ENCODE peak calls at places on chromosomes 3 and 15, in ten cellular contexts. Q, E, W, B, O, G, Y, C, N and M are unnamed samples.
A peak's percentile ranks its signal among the peaks of the same experiment; 100 is the strongest.

GRCh38 chr3:170414202-170414663 is 4.4 kb upstream of the CLDN11 start:
- DNase-seq in Q (peak; percentile 45), E (no peak), W (peak; percentile 32), B (no peak), O (peak; percentile 71), G (peak; percentile 62), Y (peak; percentile 91), C (no peak), N (peak; percentile 34), M (no peak)

GRCh38 chr3:25433868-25434267 is 5.8 kb downstream of the RARB start:
- DNase-seq in Q (no peak), E (no peak), W (peak; percentile 42), B (no peak), O (no peak), G (no peak), Y (peak; percentile 84), C (no peak), N (no peak), M (no peak)

GRCh38 chr3:195544634-195545033 is 1.5 kb upstream of the PPP1R2 start:
- DNase-seq in Q (peak; percentile 23), E (no peak), W (peak; percentile 81), B (peak; percentile 67), O (no peak), G (peak; percentile 25), Y (peak; percentile 72), C (peak; percentile 82), N (no peak), M (peak; percentile 27)

GRCh38 chr3:43286886-43287301 is 554 bp downstream of the SNRK start:
- DNase-seq in Q (no peak), E (no peak), W (no peak), B (no peak), O (peak; percentile 45), G (no peak), Y (no peak), C (no peak), N (peak; percentile 59), M (peak; percentile 73)

GRCh38 chr3:30638685-30639412 is 32.4 kb downstream of the TGFBR2 start:
- DNase-seq in Q (no peak), E (no peak), W (peak; percentile 62), B (no peak), O (no peak), G (no peak), Y (peak; percentile 46), C (no peak), N (no peak), M (no peak)

GRCh38 chr3:150830094-150830681 is 67.2 kb upstream of the SIAH2 start:
- DNase-seq in Q (no peak), E (no peak), W (no peak), B (no peak), O (peak; percentile 5), G (no peak), Y (no peak), C (no peak), N (peak; percentile 1), M (no peak)

GRCh38 chr3:184320099-184320445 is 5.7 kb downstream of the EIF4G1 start:
- DNase-seq in Q (peak; percentile 97), E (peak; percentile 90), W (peak; percentile 96), B (peak; percentile 99), O (peak; percentile 92), G (peak; percentile 87), Y (peak; percentile 98), C (peak; percentile 98), N (no peak), M (peak; percentile 97)

GRCh38 chr15:30940359-30940758 is 36.6 kb downstream of the FAN1 start:
- DNase-seq in Q (no peak), E (no peak), W (no peak), B (no peak), O (no peak), G (no peak), Y (no peak), C (no peak), N (no peak), M (peak; percentile 33)

GRCh38 chr3:194332858-194333211 is 18.3 kb downstream of the CPN2 start:
- DNase-seq in Q (no peak), E (no peak), W (no peak), B (no peak), O (peak; percentile 65), G (no peak), Y (no peak), C (no peak), N (no peak), M (no peak)

GRCh38 chr3:24367681-24368264 is 126.9 kb downstream of the THRB start:
- DNase-seq in Q (no peak), E (no peak), W (no peak), B (no peak), O (peak; percentile 75), G (no peak), Y (no peak), C (no peak), N (peak; percentile 11), M (no peak)
- H3K27ac ChIP-seq in Q (no peak overlapping the region), E (peak overlapping the region; percentile 8), W (no peak overlapping the region), B (no peak overlapping the region), O (peak overlapping the region; percentile 38), G (no peak overlapping the region), Y (no peak overlapping the region), C (no peak overlapping the region), N (no peak overlapping the region), M (no peak overlapping the region)

GRCh38 chr15:66757030-66757429 is 55.0 kb downstream of the SMAD6 start:
- DNase-seq in Q (no peak), E (no peak), W (no peak), B (no peak), O (no peak), G (no peak), Y (no peak), C (no peak), N (no peak), M (no peak)

GRCh38 chr15:66753687-66754377 is 51.8 kb downstream of the SMAD6 start:
- DNase-seq in Q (no peak), E (no peak), W (no peak), B (no peak), O (no peak), G (no peak), Y (no peak), C (no peak), N (no peak), M (no peak)

GRCh38 chr15:66756220-66756769 is 54.3 kb downstream of the SMAD6 start:
- DNase-seq in Q (no peak), E (no peak), W (no peak), B (no peak), O (no peak), G (no peak), Y (no peak), C (no peak), N (no peak), M (no peak)

GRCh38 chr15:66754789-66755188 is 52.8 kb downstream of the SMAD6 start:
- DNase-seq in Q (no peak), E (no peak), W (no peak), B (no peak), O (no peak), G (no peak), Y (no peak), C (no peak), N (no peak), M (no peak)

DNA sequence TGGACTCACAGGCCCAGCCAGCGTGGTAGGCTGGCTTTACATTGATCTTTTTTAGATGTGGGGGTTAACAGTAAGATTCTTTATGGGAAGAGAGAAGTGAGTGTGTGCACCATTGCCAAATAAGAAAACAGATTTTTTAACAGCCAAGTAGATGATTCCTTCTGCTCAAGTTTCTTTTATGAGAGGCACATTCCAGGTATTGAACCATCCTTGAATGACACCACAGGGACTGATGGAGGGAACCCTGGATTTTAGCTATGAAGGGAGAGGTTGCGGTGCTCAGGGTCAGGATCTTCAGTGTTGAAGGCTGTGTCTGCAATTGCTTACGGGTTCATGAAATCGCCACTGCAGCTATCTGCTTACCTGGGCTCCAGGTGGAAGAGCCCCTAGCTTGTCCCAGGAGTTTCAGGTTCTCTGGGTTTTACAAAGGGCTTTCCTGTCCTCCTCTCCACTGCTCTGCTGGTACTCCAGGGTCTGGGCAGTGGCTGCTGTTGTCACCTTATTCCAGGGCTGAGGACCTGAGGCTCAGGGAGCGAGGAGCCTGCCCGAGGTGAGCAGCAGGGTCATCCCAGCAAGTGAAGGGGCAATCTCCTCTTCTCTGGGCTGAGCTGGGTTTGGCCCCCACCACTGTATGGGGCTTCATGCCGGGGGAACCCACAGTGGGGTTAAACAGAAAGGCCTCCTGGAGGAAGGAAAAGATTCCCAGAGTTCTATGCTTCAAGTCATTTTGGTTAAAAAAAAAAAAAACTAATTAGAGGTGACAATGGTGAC is 53.4 kb downstream of the SMAD6 start:
- DNase-seq in Q (no peak), E (no peak), W (no peak), B (no peak), O (no peak), G (no peak), Y (no peak), C (no peak), N (no peak), M (no peak)
- H3K4me1 ChIP-seq in Q (no peaks in the 10 kb centered on the region), E (peaks cover 85% of the 10 kb centered on the region), W (no peaks in the 10 kb centered on the region), B (peaks cover 89% of the 10 kb centered on the region), O (no peaks in the 10 kb centered on the region), G (peaks cover 54% of the 10 kb centered on the region), Y (peaks cover 56% of the 10 kb centered on the region), C (peaks cover 3% of the 10 kb centered on the region), N (peaks cover 16% of the 10 kb centered on the region), M (peaks cover 14% of the 10 kb centered on the region)

DNA sequence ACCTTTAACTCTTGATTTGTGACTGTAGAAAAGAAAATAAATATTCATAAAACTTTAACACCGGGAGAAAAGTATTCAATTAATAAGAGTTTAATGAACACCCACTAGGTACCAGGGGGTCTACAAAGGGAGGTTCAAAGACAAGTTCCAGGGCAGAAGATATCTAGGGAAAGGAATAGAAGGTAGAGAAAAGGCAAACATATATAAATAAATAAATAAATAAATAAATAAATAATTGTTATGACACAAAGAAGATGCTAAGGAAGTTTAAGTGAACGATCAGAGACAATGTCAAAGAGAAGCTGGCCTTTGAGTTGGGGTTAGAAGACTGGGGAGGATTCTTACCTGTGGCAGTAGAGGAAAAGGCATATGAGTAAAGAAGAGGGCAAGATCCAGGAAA is 123.8 kb downstream of the NEDD4 start:
- DNase-seq in Q (no peak), E (no peak), W (no peak), B (no peak), O (no peak), G (no peak), Y (no peak), C (no peak), N (no peak), M (no peak)
- H3K27ac ChIP-seq in Q (no peak overlapping the region), E (no peak overlapping the region), W (no peak overlapping the region), B (no peak overlapping the region), O (no peak overlapping the region), G (no peak overlapping the region), Y (no peak overlapping the region), C (no peak overlapping the region), N (no peak overlapping the region), M (no peak overlapping the region)

DNA sequence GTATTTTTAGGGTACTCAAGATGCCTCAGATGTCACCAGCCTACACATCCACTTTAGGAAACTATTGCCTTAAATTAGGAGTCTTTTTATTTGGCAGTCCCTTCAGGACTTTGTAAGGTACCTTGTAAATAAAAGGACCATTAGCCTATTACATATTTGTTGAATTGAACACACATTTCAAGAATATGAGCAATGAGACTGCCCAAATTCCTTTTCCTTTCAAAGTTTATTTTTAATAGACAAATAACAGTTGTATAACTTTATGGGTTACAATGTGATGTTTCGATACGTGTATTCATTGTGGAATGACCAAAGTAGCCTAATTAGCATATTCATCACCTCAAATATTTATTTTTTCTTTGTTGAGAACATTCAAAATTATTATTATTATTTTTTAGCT is 176.7 kb upstream of the PDZRN3 start:
- DNase-seq in Q (no peak), E (no peak), W (no peak), B (no peak), O (no peak), G (no peak), Y (no peak), C (no peak), N (no peak), M (no peak)
- H3K4me1 ChIP-seq in Q (no peaks in the 10 kb centered on the region), E (peaks cover 44% of the 10 kb centered on the region), W (no peaks in the 10 kb centered on the region), B (peaks cover 38% of the 10 kb centered on the region), O (no peaks in the 10 kb centered on the region), G (no peaks in the 10 kb centered on the region), Y (peaks cover 5% of the 10 kb centered on the region), C (peaks cover 5% of the 10 kb centered on the region), N (no peaks in the 10 kb centered on the region), M (no peaks in the 10 kb centered on the region)